ENCODE peak calls at places on chromosome 21, in nine cellular contexts. W, L, V, A, C, K, Q, G and R are unnamed samples.

GRCh38 chr21:25885880-25886279 is 151.1 kb downstream of the GABPA start:
- DNase-seq in L (no peak), K (no peak), W (no peak), Q (no peak), V (no peak), A (no peak), C (no peak), G (peak; percentile 7), R (no peak)

GRCh38 chr21:43320526-43320925 is 106.4 kb downstream of the SIK1 start:
- DNase-seq in V (no peak), K (no peak), A (no peak), W (no peak), C (no peak), G (no peak), L (no peak), Q (no peak), R (no peak)

GRCh38 chr21:30629173-30629572 is 5.8 kb upstream of the KRTAP20-2 start:
- DNase-seq in G (no peak), A (no peak), K (no peak), Q (no peak), V (no peak), W (no peak), L (no peak), C (no peak), R (peak; percentile 32)

GRCh38 chr21:42704861-42705260 is 51.4 kb downstream of the PDE9A start:
- DNase-seq in L (no peak), V (no peak), K (no peak), C (no peak), Q (no peak), A (no peak), W (no peak), G (no peak), R (no peak)

GRCh38 chr21:28776251-28776650 is 216.4 kb downstream of the LTN1 start:
- DNase-seq in V (peak; percentile 65), K (no peak), W (no peak), C (no peak), A (no peak), G (no peak), L (no peak), Q (no peak), R (peak; percentile 28)

GRCh38 chr21:36859744-36860501 is 106.5 kb downstream of the HLCS start:
- DNase-seq in Q (no peak), L (no peak), W (peak; percentile 86), V (peak; percentile 47), G (peak; percentile 93), K (no peak), C (no peak), A (no peak), R (no peak)

GRCh38 chr21:14836950-14837349 is 227.8 kb downstream of the NRIP1 start:
- DNase-seq in Q (no peak), A (no peak), L (no peak), G (no peak), C (no peak), K (no peak), V (no peak), W (no peak), R (no peak)

GRCh38 chr21:32184485-32184884 is 94.4 kb downstream of the MIS18A start:
- DNase-seq in G (peak; percentile 33), V (no peak), K (no peak), A (no peak), L (no peak), W (no peak), C (peak; percentile 14), Q (no peak), R (no peak)

GRCh38 chr21:20943476-20944085 is 54.6 kb upstream of the NCAM2 start:
- DNase-seq in G (no peak), C (no peak), K (no peak), V (no peak), A (no peak), Q (no peak), W (no peak), L (no peak), R (no peak)